ENCODE peak calls at places on chromosome 7, in six cellular contexts. T, O, A, U, X and G are unnamed samples.

GRCh38 chr7:15675379-15675778 is 11.1 kb downstream of the MEOX2 start:
- DNase-seq in T (no peak), O (no peak), A (no peak), U (no peak), X (no peak), G (no peak)

GRCh38 chr7:101593556-101593955 is 35.5 kb downstream of the MYL10 start:
- DNase-seq in T (no peak), O (no peak), A (no peak), U (no peak), X (no peak), G (no peak)

GRCh38 chr7:50068850-50069551 is 24.0 kb downstream of the ZPBP start:
- DNase-seq in T (no peak), O (peak; percentile 6), A (peak; percentile 61), U (no peak), X (peak; percentile 55), G (peak; percentile 61)

GRCh38 chr7:27367179-27367929 is 124.8 kb downstream of the EVX1 start:
- DNase-seq in T (no peak), O (no peak), A (no peak), U (no peak), X (no peak), G (no peak)

GRCh38 chr7:25384820-25385560 is 156.7 kb upstream of the NPVF start:
- DNase-seq in T (no peak), O (no peak), A (no peak), U (no peak), X (no peak), G (no peak)

GRCh38 chr7:108073305-108074070 is 56.7 kb downstream of the LAMB4 start:
- DNase-seq in T (no peak), O (no peak), A (no peak), U (no peak), X (no peak), G (no peak)

GRCh38 chr7:123783820-123784219 is 35.0 kb upstream of the WASL start:
- DNase-seq in T (no peak), O (no peak), A (peak; percentile 6), U (no peak), X (no peak), G (no peak)

GRCh38 chr7:92614586-92615237 is 24.5 kb upstream of the FAM133B start:
- DNase-seq in T (no peak), O (peak; percentile 44), A (peak; percentile 58), U (no peak), X (no peak), G (no peak)

GRCh38 chr7:7265676-7266075 is 83.3 kb downstream of the C1GALT1 start:
- DNase-seq in T (no peak), O (no peak), A (no peak), U (no peak), X (no peak), G (no peak)

GRCh38 chr7:115009736-115010435 is 88.0 kb downstream of the MDFIC start:
- DNase-seq in T (no peak), O (peak; percentile 53), A (peak; percentile 90), U (no peak), X (no peak), G (peak; percentile 36)

GRCh38 chr7:139422126-139422525 is 61.3 kb downstream of the KLRG2 start:
- DNase-seq in T (no peak), O (no peak), A (peak; percentile 15), U (no peak), X (no peak), G (no peak)

GRCh38 chr7:55086413-55087201 is 67.8 kb downstream of the EGFR start:
- DNase-seq in T (peak; percentile 98), O (peak; percentile 87), A (peak; percentile 85), U (no peak), X (no peak), G (peak; percentile 88)